ENCODE peak calls at places on chromosomes 2 and 18, in five cellular contexts. Z is K562, V is GM12878, E is WTC11, Y is H1. Q is an unnamed sample.

GRCh38 chr2:190746971-190747761 is 98.3 kb downstream of the NAB1 start:
- DNase-seq in V (no peak), Z (no peak), E (no peak), Y (no peak), Q (no peak)

GRCh38 chr2:25376750-25377621 is 35.3 kb upstream of the DNMT3A start:
- DNase-seq in E (peak), Z (peak), Y (peak), V (peak), Q (peak)

GRCh38 chr18:48949051-48949605 is 1.6 kb downstream of the SMAD7 start:
- DNase-seq in V (no peak), Z (no peak), Y (no peak), E (no peak), Q (no peak)

GRCh38 chr2:105732096-105732495 is 12.6 kb upstream of the NCK2 start:
- DNase-seq in V (no peak), E (no peak), Z (no peak), Y (no peak), Q (no peak)

GRCh38 chr2:240624950-240625621 is at the start of gene GPR35:
- DNase-seq in V (peak), E (peak), Z (peak), Y (no peak), Q (no peak)

GRCh38 chr18:49566985-49567384 is 5.1 kb downstream of the LIPG start:
- DNase-seq in E (no peak), V (no peak), Z (no peak), Y (no peak), Q (no peak)

GRCh38 chr18:63979409-63979908 is 9.6 kb downstream of the SERPINB8 start:
- DNase-seq in Z (peak), Y (no peak), V (no peak), E (peak), Q (peak)

GRCh38 chr2:65482971-65483370 is 50.6 kb upstream of the SPRED2 start:
- DNase-seq in E (no peak), Z (no peak), V (no peak), Y (no peak), Q (peak)

GRCh38 chr2:1594281-1595171 is 149.8 kb downstream of the PXDN start:
- DNase-seq in Y (no peak), V (no peak), E (no peak), Z (no peak), Q (no peak)

GRCh38 chr2:120820263-120820884 is 84.7 kb downstream of the GLI2 start:
- DNase-seq in E (no peak), Y (no peak), Z (no peak), V (no peak), Q (no peak)

GRCh38 chr2:73232471-73233153 is 427 bp downstream of the PRADC1 start:
- DNase-seq in Y (no peak), E (no peak), V (no peak), Z (peak), Q (no peak)

GRCh38 chr2:18180031-18180610 is 301.7 kb downstream of the KCNS3 start:
- DNase-seq in Y (no peak), Z (no peak), V (no peak), E (no peak), Q (no peak)

GRCh38 chr2:20584637-20585321 is 66.1 kb downstream of the HS1BP3 start:
- DNase-seq in Z (no peak), E (peak), V (no peak), Y (peak), Q (peak)

GRCh38 chr2:227436436-227436835 is 35.5 kb upstream of the AGFG1 start:
- DNase-seq in Z (no peak), Y (no peak), E (no peak), V (no peak), Q (no peak)

GRCh38 chr2:109410021-109410815 is 203.5 kb downstream of the SEPTIN10 start:
- DNase-seq in Z (no peak), V (no peak), E (peak), Y (no peak), Q (no peak)

GRCh38 chr2:162422894-162423293 is 79.0 kb downstream of the GCA start:
- DNase-seq in V (no peak), E (no peak), Y (no peak), Z (no peak), Q (no peak)

GRCh38 chr2:80238692-80239469 is 65.7 kb downstream of the LRRTM1 start:
- DNase-seq in E (peak), Z (peak), V (no peak), Y (no peak), Q (peak)

GRCh38 chr2:101109451-101110140 is 41.6 kb downstream of the TBC1D8 start:
- DNase-seq in V (no peak), E (no peak), Z (no peak), Y (no peak), Q (no peak)

GRCh38 chr2:27380626-27381556 is at the start of gene ZNF513:
- DNase-seq in V (peak), Z (peak), Y (peak), E (peak), Q (peak)

GRCh38 chr2:8956789-8957188 is 46.7 kb downstream of the MBOAT2 start:
- DNase-seq in Z (no peak), V (no peak), E (no peak), Y (no peak), Q (no peak)

GRCh38 chr2:142874293-142874814 is 3.1 kb upstream of the KYNU start:
- DNase-seq in V (no peak), Z (no peak), Y (no peak), E (no peak), Q (peak)

GRCh38 chr2:202335791-202336467 is 40.2 kb upstream of the BMPR2 start:
- DNase-seq in E (no peak), Z (no peak), Y (no peak), V (no peak), Q (no peak)

GRCh38 chr2:173521450-173522192 is 166.9 kb downstream of the CDCA7 start:
- DNase-seq in E (no peak), V (no peak), Y (no peak), Z (no peak), Q (no peak)

GRCh38 chr18:59009846-59010245 is 129.8 kb upstream of the SEC11C start:
- DNase-seq in Z (no peak), Y (no peak), E (no peak), V (no peak), Q (no peak)

GRCh38 chr18:59005266-59005665 is 134.4 kb upstream of the SEC11C start:
- DNase-seq in Y (peak), E (no peak), V (no peak), Z (no peak), Q (no peak)

GRCh38 chr18:59011786-59012185 is 127.9 kb upstream of the SEC11C start:
- DNase-seq in E (no peak), Y (no peak), Z (no peak), V (no peak), Q (no peak)

GRCh38 chr18:59006461-59007067 is 133.1 kb upstream of the SEC11C start:
- DNase-seq in V (no peak), Z (no peak), Y (no peak), E (no peak), Q (no peak)

GRCh38 chr18:59008302-59008974 is 131.2 kb upstream of the SEC11C start:
- DNase-seq in Y (peak), E (no peak), V (no peak), Z (no peak), Q (no peak)
- TF ChIP-seq ATF2 in Y (no peak), E (no peak), V (no peak), Z (no peak), Q (no peak)

GRCh38 chr18:35521133-35521532 is 23.4 kb upstream of the INO80C start:
- DNase-seq in E (no peak), V (no peak), Z (no peak), Y (no peak), Q (no peak)

GRCh38 chr18:35524236-35524635 is 26.5 kb upstream of the INO80C start:
- DNase-seq in E (no peak), Z (no peak), Y (no peak), V (no peak), Q (no peak)

GRCh38 chr18:35519148-35519899 is 21.6 kb upstream of the INO80C start:
- DNase-seq in Y (no peak), Z (no peak), E (no peak), V (no peak), Q (peak)

GRCh38 chr18:35525795-35526475 is 28.2 kb upstream of the INO80C start:
- DNase-seq in E (no peak), Y (no peak), V (no peak), Z (no peak), Q (no peak)

GRCh38 chr18:35522130-35522959 is 24.6 kb upstream of the INO80C start:
- DNase-seq in Y (no peak), V (no peak), E (no peak), Z (no peak), Q (no peak)
- TF ChIP-seq ATF3 in Y (no peak), V (no peak), E (no peak), Z (no peak), Q (no peak)

GRCh38 chr18:10739152-10739551 is 213.3 kb downstream of the NAPG start:
- DNase-seq in Y (no peak), V (no peak), Z (no peak), E (no peak), Q (no peak)

GRCh38 chr18:10732990-10733389 is 207.2 kb downstream of the NAPG start:
- DNase-seq in E (no peak), V (no peak), Z (no peak), Y (no peak), Q (no peak)

GRCh38 chr18:10736984-10737383 is 211.2 kb downstream of the NAPG start:
- DNase-seq in Z (peak), V (no peak), E (no peak), Y (no peak), Q (no peak)
- TF ChIP-seq ATF2 in Z (no peak), V (no peak), E (no peak), Y (no peak), Q (no peak)

GRCh38 chr2:128388414-128389032 is 69.9 kb upstream of the HS6ST1 start:
- DNase-seq in V (no peak), Y (no peak), E (no peak), Z (no peak), Q (no peak)

GRCh38 chr2:128384956-128385355 is 66.3 kb upstream of the HS6ST1 start:
- DNase-seq in Z (no peak), E (no peak), V (no peak), Y (no peak), Q (no peak)

GRCh38 chr2:128385365-128385764 is 66.7 kb upstream of the HS6ST1 start:
- DNase-seq in Z (no peak), V (no peak), E (no peak), Y (no peak), Q (no peak)

GRCh38 chr2:128384446-128384845 is 65.8 kb upstream of the HS6ST1 start:
- DNase-seq in Z (no peak), V (no peak), E (no peak), Y (no peak), Q (no peak)

DNA sequence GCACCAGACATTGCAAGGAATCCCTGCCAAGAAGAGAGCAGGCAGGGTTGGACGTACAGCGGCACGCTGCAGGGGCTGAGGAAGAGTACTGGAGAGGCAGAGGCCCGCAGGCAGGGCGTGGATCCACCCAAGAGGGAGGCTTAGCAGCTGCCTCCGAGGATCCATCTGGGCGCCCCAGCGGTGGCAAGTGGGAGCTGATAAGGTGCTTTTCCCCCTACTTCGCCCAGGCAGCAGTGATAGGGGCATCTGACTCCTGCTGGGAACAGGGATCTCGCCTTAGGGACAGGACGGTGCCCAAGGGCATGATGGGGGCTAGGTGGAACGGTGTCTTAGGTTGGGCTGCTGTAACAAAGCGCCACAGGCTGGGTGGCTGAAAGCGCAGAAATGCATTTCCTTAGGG is 67.4 kb upstream of the HS6ST1 start:
- DNase-seq in V (no peak), Z (no peak), E (no peak), Y (no peak), Q (no peak)
- TF ChIP-seq ATF3 in V (no peak), Z (no peak), E (no peak), Y (no peak), Q (no peak)

GRCh38 chr2:238169021-238169707 is 10.4 kb downstream of the ERFE start:
- DNase-seq in Z (no peak), Y (no peak), V (no peak), E (no peak), Q (no peak)

GRCh38 chr2:238170386-238171071 is 11.8 kb downstream of the ERFE start:
- DNase-seq in Z (no peak), Y (no peak), V (no peak), E (no peak), Q (no peak)

GRCh38 chr2:238171575-238172187 is 12.9 kb downstream of the ERFE start:
- DNase-seq in E (no peak), Y (no peak), Z (no peak), V (no peak), Q (no peak)

GRCh38 chr2:238168196-238168815 is 9.5 kb downstream of the ERFE start:
- DNase-seq in E (no peak), Y (no peak), V (no peak), Z (peak), Q (no peak)

GRCh38 chr2:238169708-238170251 is 11.0 kb downstream of the ERFE start:
- DNase-seq in E (no peak), V (no peak), Z (no peak), Y (no peak), Q (no peak)
- TF ChIP-seq ATF2 in E (no peak), V (no peak), Z (no peak), Y (no peak), Q (no peak)

DNA sequence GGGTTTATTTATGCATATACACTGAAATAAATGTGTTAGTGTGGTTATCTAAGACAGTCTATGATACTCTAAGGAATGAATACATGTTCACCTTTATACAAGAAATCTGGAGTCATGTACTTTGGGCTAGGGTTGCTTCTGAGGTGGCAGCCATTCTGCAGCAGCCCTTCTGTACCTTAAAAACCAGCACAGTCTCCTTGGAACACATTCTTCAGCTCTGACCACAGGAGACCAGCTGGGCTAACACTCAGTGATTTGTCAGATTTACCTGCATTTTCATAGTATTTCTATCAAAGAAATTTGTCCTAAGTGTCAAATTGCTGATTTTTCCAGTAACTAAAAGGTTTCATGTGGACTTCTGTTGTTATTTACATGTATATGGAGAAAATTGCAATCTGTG is 167.7 kb downstream of the CAMKMT start:
- DNase-seq in E (no peak), Z (no peak), V (no peak), Y (no peak), Q (no peak)
- TF ChIP-seq ATF3 in E (no peak), Z (no peak), V (no peak), Y (no peak), Q (no peak)

GRCh38 chr2:10161206-10161931 is 38.8 kb downstream of the RRM2 start:
- DNase-seq in V (no peak), E (no peak), Y (no peak), Z (no peak), Q (no peak)

GRCh38 chr2:10161961-10162441 is 39.5 kb downstream of the RRM2 start:
- DNase-seq in Y (no peak), Z (no peak), V (no peak), E (no peak), Q (no peak)

GRCh38 chr2:10159486-10160160 is 37.1 kb downstream of the RRM2 start:
- DNase-seq in V (no peak), Y (no peak), E (no peak), Z (no peak), Q (no peak)

GRCh38 chr2:10159086-10159485 is 36.5 kb downstream of the RRM2 start:
- DNase-seq in V (no peak), Z (no peak), Y (no peak), E (no peak), Q (no peak)

DNA sequence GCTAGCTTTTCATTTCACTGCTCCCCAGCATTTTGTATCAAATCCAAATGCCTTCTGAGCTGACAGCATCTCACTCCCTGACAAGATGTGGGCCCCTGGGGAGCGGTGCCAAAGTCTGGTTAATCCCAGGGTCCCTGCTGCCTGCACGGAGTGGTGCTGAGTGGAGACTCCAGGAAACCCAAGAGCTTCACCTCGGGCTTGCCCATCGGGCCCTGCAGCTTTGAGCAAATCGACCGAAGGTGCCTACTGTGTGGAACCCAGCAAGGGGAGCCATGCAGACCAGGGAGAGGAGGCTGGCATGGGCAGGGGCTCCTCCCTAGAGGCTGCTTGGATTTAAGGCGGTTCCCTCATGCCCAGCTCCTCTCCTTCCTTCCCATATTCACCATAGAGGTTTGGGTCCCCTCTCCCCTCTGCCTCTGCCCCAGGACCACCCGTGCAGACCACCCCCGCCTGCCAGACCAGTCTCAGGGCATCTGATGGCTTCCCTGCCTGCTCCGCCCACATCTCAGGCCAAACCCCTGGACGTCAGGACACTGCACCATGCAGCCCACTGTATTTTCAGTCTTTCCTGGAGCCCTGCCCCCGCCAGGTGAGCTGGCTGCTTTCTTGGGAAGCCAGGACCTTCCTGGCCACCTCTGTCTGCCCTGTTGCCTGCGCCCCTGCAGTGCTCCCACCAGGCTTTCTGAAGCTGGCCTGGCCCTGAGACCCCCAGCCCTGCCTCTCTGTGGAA is 37.9 kb downstream of the RRM2 start:
- DNase-seq in Y (no peak), E (no peak), Z (no peak), V (no peak), Q (no peak)
- TF ChIP-seq ATF2 in Y (no peak), E (no peak), Z (no peak), V (no peak), Q (no peak)